ENCODE peak calls at places on chromosomes 7 and 10, in four cellular contexts. P, N, I and C are unnamed samples.

GRCh38 chr10:49108656-49109055 is 6.7 kb downstream of the VSTM4 start:
- DNase-seq in P (no peak), N (no peak), I (no peak), C (no peak)

GRCh38 chr7:149778696-149779501 is 5.5 kb upstream of the ZNF467 start:
- DNase-seq in P (no peak), N (no peak), I (no peak), C (no peak)

GRCh38 chr10:77681839-77682238 is 44.2 kb upstream of the KCNMA1 start:
- DNase-seq in P (no peak), N (no peak), I (no peak), C (no peak)

GRCh38 chr10:29081971-29082699 is 206.7 kb upstream of the LYZL1 start:
- DNase-seq in P (no peak), N (no peak), I (no peak), C (no peak)

GRCh38 chr10:93379366-93380042 is 102.6 kb downstream of the MYOF start:
- DNase-seq in P (no peak), N (no peak), I (no peak), C (peak)

GRCh38 chr10:31623466-31623865 is 304.4 kb downstream of the ZEB1 start:
- DNase-seq in P (no peak), N (no peak), I (no peak), C (no peak)

GRCh38 chr10:90614631-90615030 is 243.2 kb downstream of the HTR7 start:
- DNase-seq in P (no peak), N (no peak), I (no peak), C (no peak)

GRCh38 chr10:44373341-44373995 is 11.4 kb downstream of the CXCL12 start:
- DNase-seq in P (no peak), N (no peak), I (no peak), C (no peak)

GRCh38 chr7:39666562-39666961 is 43.2 kb downstream of the RALA start:
- DNase-seq in P (no peak), N (no peak), I (no peak), C (no peak)

GRCh38 chr7:105677803-105678583 is 96.7 kb upstream of the EFCAB10 start:
- DNase-seq in P (no peak), N (no peak), I (peak), C (no peak)

GRCh38 chr10:29916669-29917068 is 142.7 kb downstream of the JCAD start:
- DNase-seq in P (no peak), N (no peak), I (no peak), C (no peak)

GRCh38 chr10:119269737-119270136 is 62.4 kb downstream of the GRK5 start:
- DNase-seq in P (no peak), N (no peak), I (no peak), C (no peak)

GRCh38 chr7:79452032-79452494 is 1.4 kb downstream of the MAGI2 start:
- DNase-seq in P (no peak), N (peak), I (no peak), C (peak)

GRCh38 chr7:135410546-135410942 is 99.4 kb downstream of the CNOT4 start:
- DNase-seq in P (no peak), N (no peak), I (no peak), C (no peak)

GRCh38 chr10:51077507-51077906 is 3.2 kb downstream of the PRKG1 start:
- DNase-seq in P (no peak), N (no peak), I (no peak), C (no peak)

GRCh38 chr7:136870799-136871487 is 2.5 kb downstream of the CHRM2 start:
- DNase-seq in P (no peak), N (no peak), I (no peak), C (no peak)

GRCh38 chr7:155907450-155908177 is 95.4 kb upstream of the SHH start:
- DNase-seq in P (no peak), N (no peak), I (no peak), C (no peak)

GRCh38 chr7:91660734-91661355 is 219.7 kb downstream of the MTERF1 start:
- DNase-seq in P (no peak), N (no peak), I (peak), C (no peak)

GRCh38 chr7:142795339-142795863 is 24.6 kb downstream of the PRSS2 start:
- DNase-seq in P (no peak), N (no peak), I (no peak), C (no peak)

GRCh38 chr7:27608776-27609495 is 53.7 kb downstream of the HIBADH start:
- DNase-seq in P (peak), N (no peak), I (no peak), C (peak)

GRCh38 chr10:48725708-48726107 is 41.0 kb downstream of the WDFY4 start:
- DNase-seq in P (no peak), N (no peak), I (no peak), C (no peak)

GRCh38 chr7:30900053-30900452 is 11.6 kb upstream of the AQP1 start:
- DNase-seq in P (no peak), N (no peak), I (no peak), C (no peak)

GRCh38 chr7:26199301-26200112 is 1.0 kb downstream of the HNRNPA2B1 start:
- DNase-seq in P (peak), N (no peak), I (no peak), C (peak)

GRCh38 chr10:21696302-21696701 is 162.3 kb downstream of the MLLT10 start:
- DNase-seq in P (no peak), N (no peak), I (no peak), C (no peak)

GRCh38 chr10:79053481-79054202 is 15.1 kb upstream of the ZMIZ1 start:
- DNase-seq in P (no peak), N (no peak), I (no peak), C (no peak)

GRCh38 chr7:105654994-105655900 is 74.0 kb upstream of the EFCAB10 start:
- DNase-seq in P (peak), N (no peak), I (no peak), C (peak)

GRCh38 chr7:73433924-73434700 is 534 bp downstream of the FZD9 start:
- DNase-seq in P (peak), N (no peak), I (no peak), C (no peak)

GRCh38 chr10:77639756-77640155 is 2.1 kb upstream of the KCNMA1 start:
- DNase-seq in P (no peak), N (no peak), I (no peak), C (no peak)

DNA sequence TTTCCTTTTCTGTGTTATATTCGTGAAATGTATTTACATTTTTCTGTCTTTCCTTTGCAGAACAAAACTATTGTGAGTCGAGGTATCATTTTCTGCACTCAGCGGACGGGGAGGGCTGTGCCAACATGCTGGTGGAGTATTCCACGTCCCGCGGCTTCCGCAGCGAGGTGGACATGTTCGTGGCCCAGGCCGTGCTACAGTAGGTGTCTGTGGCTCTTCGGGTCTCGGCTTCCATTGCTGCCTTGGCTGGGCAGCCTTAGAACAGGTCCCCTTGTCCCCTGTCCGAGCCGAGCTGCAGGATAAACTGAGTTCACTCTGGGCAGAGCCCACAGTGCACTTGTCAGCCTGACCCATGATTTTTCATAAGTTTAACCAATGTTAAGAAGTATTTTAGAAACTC is 14.5 kb downstream of the GET4 start:
- DNase-seq in P (no peak), N (no peak), I (no peak), C (no peak)
- TF ChIP-seq MAX in P (no peak), N (no peak), I (no peak), C (no peak)

GRCh38 chr10:132392811-132393694 is 3.9 kb upstream of the PWWP2B start:
- DNase-seq in P (no peak), N (no peak), I (no peak), C (no peak)

GRCh38 chr10:132389631-132390454 is 7.2 kb upstream of the PWWP2B start:
- DNase-seq in P (no peak), N (no peak), I (no peak), C (no peak)

GRCh38 chr10:132390455-132391371 is 6.3 kb upstream of the PWWP2B start:
- DNase-seq in P (no peak), N (no peak), I (no peak), C (no peak)

GRCh38 chr10:132392184-132392800 is 4.7 kb upstream of the PWWP2B start:
- DNase-seq in P (no peak), N (no peak), I (no peak), C (no peak)

GRCh38 chr10:132391372-132392020 is 5.5 kb upstream of the PWWP2B start:
- DNase-seq in P (no peak), N (no peak), I (no peak), C (no peak)
- TF ChIP-seq MYC in P (no peak), N (no peak), I (no peak), C (no peak)

GRCh38 chr7:1122832-1123501 is 35.1 kb downstream of the GPER1 start:
- DNase-seq in P (no peak), N (no peak), I (no peak), C (no peak)

GRCh38 chr7:1124164-1124563 is 35.8 kb downstream of the ZFAND2A start:
- DNase-seq in P (no peak), N (no peak), I (no peak), C (no peak)

GRCh38 chr7:1124816-1125602 is 35.0 kb downstream of the ZFAND2A start:
- DNase-seq in P (no peak), N (no peak), I (no peak), C (no peak)

GRCh38 chr7:1121886-1122831 is 34.2 kb downstream of the GPER1 start:
- DNase-seq in P (no peak), N (no peak), I (no peak), C (no peak)

GRCh38 chr7:1123721-1124120 is 35.8 kb downstream of the GPER1 start:
- DNase-seq in P (no peak), N (peak), I (no peak), C (peak)
- TF ChIP-seq POLR2AphosphoS5 in P (no peak), N (no peak), I (no peak), C (no peak)

DNA sequence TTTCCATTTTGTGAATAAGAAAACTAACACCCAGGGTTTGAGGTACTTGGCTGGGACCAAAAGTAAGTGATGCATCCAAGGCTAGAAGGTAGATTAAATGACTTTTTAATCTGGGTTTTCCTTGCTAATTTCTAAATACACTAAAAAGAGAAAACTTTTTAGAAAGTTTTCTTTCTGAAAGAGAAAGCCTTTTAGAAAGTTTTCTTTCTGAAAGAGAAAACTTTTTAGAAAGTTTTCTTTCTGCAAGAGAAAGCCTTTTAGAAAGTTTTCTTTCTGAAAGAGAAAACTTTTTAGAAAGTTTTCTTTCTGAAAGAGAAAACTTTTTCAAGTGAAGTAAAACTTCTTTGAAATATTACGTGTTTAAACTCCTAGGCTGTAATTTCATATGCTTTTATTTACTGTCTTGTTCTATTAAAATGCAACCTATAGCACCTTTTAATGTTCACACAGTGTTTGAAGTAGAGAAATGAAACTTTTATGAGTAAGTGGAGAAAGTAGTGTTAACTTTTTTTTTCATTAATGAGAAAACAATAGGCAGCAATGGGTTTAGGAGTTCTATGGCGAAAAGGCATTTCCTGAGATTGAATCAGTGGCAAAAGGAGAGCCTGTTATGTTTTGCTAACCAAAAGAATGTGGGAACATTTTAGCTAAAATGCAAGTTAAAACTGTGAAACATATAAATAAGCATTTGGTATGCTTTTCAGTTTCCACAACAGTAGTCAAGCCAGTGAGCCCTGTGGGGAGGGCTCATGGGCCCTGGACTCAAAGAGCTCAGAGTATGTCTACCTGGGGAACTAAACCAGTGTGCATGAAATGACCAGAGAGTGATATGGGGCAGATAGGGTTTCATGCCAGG is 103.7 kb downstream of the RBM20 start:
- DNase-seq in P (no peak), N (no peak), I (no peak), C (peak)
- TF ChIP-seq MAX in P (no peak), N (no peak), I (no peak), C (no peak)

GRCh38 chr10:100562806-100563293 is 27.1 kb downstream of the HIF1AN start:
- DNase-seq in P (peak), N (peak), I (no peak), C (no peak)

GRCh38 chr10:100565206-100565985 is 29.7 kb downstream of the HIF1AN start:
- DNase-seq in P (no peak), N (no peak), I (no peak), C (no peak)

GRCh38 chr10:100560248-100560647 is 24.5 kb downstream of the HIF1AN start:
- DNase-seq in P (no peak), N (no peak), I (no peak), C (no peak)

GRCh38 chr10:100561005-100561404 is 25.3 kb downstream of the HIF1AN start:
- DNase-seq in P (peak), N (no peak), I (no peak), C (no peak)

DNA sequence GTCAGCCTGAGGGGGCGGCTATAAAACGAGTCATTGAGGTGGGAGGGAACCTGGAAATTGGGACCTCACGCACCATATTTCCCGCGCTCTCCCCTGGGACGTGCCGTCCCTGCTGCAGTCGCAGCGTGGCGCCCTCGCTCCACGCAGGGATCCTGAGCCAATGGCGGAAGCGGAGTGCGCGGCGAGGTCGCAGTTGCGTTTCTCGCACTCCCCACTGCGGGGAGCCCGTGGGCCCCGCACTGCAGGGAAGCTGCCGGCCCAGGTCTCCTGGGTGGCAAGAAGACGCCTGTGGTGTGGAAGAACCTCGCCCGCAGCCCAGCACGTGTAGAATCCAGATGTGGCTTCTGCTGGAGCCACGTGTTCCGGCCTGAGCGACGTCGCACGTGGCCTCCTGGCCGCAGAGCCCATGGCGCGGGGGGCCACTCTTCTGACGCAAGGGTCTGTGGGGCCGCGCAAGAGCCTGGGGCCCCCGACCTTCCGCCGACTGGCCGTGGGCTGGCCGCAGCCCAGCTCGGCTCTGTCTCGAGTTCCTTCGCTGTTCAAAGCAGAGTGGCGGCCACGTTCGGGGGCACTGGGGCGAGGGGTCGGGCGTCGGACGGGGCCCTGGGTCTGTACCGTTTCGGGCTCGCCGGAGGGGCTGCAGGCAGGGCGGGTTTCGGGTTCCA is 26.4 kb downstream of the HIF1AN start:
- DNase-seq in P (peak), N (peak), I (peak), C (peak)
- TF ChIP-seq MYC in P (peak), N (no peak), I (no peak), C (no peak)